ENCODE peak calls at places on chromosomes 12 and 14, in nine cellular contexts. One of them, this sample, is unnamed.

GRCh38 chr12:72288911-72289310 is 16.7 kb downstream of the TRHDE start:
- DNase-seq in neural progenitor cell: no peak
- DNase-seq in neural crest cell: no peak
- DNase-seq in AG10803: no peak
- DNase-seq in glutamatergic neuron: no peak
- DNase-seq in fibroblast of lung: peak
- DNase-seq in astrocyte of the spinal cord: peak
- DNase-seq in GM10248: no peak
- DNase-seq in mucosa of descending colon: no peak
- DNase-seq in this sample: no peak

GRCh38 chr14:68911594-68912227 is 67.4 kb downstream of the ACTN1 start:
- DNase-seq in neural progenitor cell: peak
- DNase-seq in neural crest cell: peak
- DNase-seq in GM10248: peak
- DNase-seq in fibroblast of lung: peak
- DNase-seq in AG10803: peak
- DNase-seq in astrocyte of the spinal cord: peak
- DNase-seq in mucosa of descending colon: peak
- DNase-seq in glutamatergic neuron: peak
- DNase-seq in this sample: peak

GRCh38 chr14:89618821-89619551 is 202.0 kb upstream of the FOXN3 start:
- DNase-seq in fibroblast of lung: peak
- DNase-seq in glutamatergic neuron: peak
- DNase-seq in neural crest cell: peak
- DNase-seq in astrocyte of the spinal cord: peak
- DNase-seq in mucosa of descending colon: peak
- DNase-seq in neural progenitor cell: peak
- DNase-seq in AG10803: peak
- DNase-seq in GM10248: peak
- DNase-seq in this sample: peak

GRCh38 chr14:89866458-89866857 is 88.1 kb downstream of the EFCAB11 start:
- DNase-seq in astrocyte of the spinal cord: no peak
- DNase-seq in glutamatergic neuron: no peak
- DNase-seq in neural progenitor cell: no peak
- DNase-seq in fibroblast of lung: no peak
- DNase-seq in neural crest cell: no peak
- DNase-seq in GM10248: no peak
- DNase-seq in mucosa of descending colon: no peak
- DNase-seq in AG10803: no peak
- DNase-seq in this sample: no peak

GRCh38 chr14:61528591-61529021 is 166.7 kb upstream of the HIF1A start:
- DNase-seq in fibroblast of lung: peak
- DNase-seq in AG10803: peak
- DNase-seq in mucosa of descending colon: no peak
- DNase-seq in neural progenitor cell: no peak
- DNase-seq in astrocyte of the spinal cord: peak
- DNase-seq in neural crest cell: no peak
- DNase-seq in GM10248: no peak
- DNase-seq in glutamatergic neuron: no peak
- DNase-seq in this sample: no peak

GRCh38 chr12:51270067-51270846 is at the start of gene SMAGP:
- DNase-seq in neural progenitor cell: peak
- DNase-seq in glutamatergic neuron: peak
- DNase-seq in astrocyte of the spinal cord: peak
- DNase-seq in GM10248: peak
- DNase-seq in mucosa of descending colon: peak
- DNase-seq in AG10803: peak
- DNase-seq in neural crest cell: peak
- DNase-seq in fibroblast of lung: peak
- DNase-seq in this sample: peak

GRCh38 chr12:120696599-120696998 is 9.7 kb downstream of the MLEC start:
- DNase-seq in neural progenitor cell: no peak
- DNase-seq in mucosa of descending colon: no peak
- DNase-seq in fibroblast of lung: no peak
- DNase-seq in glutamatergic neuron: no peak
- DNase-seq in astrocyte of the spinal cord: no peak
- DNase-seq in neural crest cell: no peak
- DNase-seq in AG10803: no peak
- DNase-seq in GM10248: no peak
- DNase-seq in this sample: no peak

GRCh38 chr12:26744697-26745440 is 88.1 kb downstream of the ITPR2 start:
- DNase-seq in neural crest cell: no peak
- DNase-seq in glutamatergic neuron: no peak
- DNase-seq in GM10248: no peak
- DNase-seq in AG10803: no peak
- DNase-seq in astrocyte of the spinal cord: peak
- DNase-seq in mucosa of descending colon: no peak
- DNase-seq in neural progenitor cell: no peak
- DNase-seq in fibroblast of lung: no peak
- DNase-seq in this sample: no peak

GRCh38 chr14:72617391-72618011 is 276.4 kb downstream of the DPF3 start:
- DNase-seq in astrocyte of the spinal cord: peak
- DNase-seq in glutamatergic neuron: no peak
- DNase-seq in mucosa of descending colon: no peak
- DNase-seq in AG10803: no peak
- DNase-seq in fibroblast of lung: no peak
- DNase-seq in neural crest cell: no peak
- DNase-seq in GM10248: no peak
- DNase-seq in neural progenitor cell: peak
- DNase-seq in this sample: peak

GRCh38 chr14:20195911-20196310 is 5.2 kb downstream of the OR11G2 start:
- DNase-seq in glutamatergic neuron: no peak
- DNase-seq in neural progenitor cell: no peak
- DNase-seq in astrocyte of the spinal cord: no peak
- DNase-seq in mucosa of descending colon: no peak
- DNase-seq in neural crest cell: no peak
- DNase-seq in fibroblast of lung: no peak
- DNase-seq in AG10803: no peak
- DNase-seq in GM10248: no peak
- DNase-seq in this sample: no peak
- TF ChIP-seq CTCF in glutamatergic neuron: no peak
- TF ChIP-seq CTCF in neural progenitor cell: no peak
- TF ChIP-seq CTCF in astrocyte of the spinal cord: no peak
- TF ChIP-seq CTCF in mucosa of descending colon: no peak
- TF ChIP-seq CTCF in neural crest cell: no peak
- TF ChIP-seq CTCF in fibroblast of lung: no peak
- TF ChIP-seq CTCF in AG10803: no peak
- TF ChIP-seq CTCF in GM10248: no peak
- TF ChIP-seq CTCF in this sample: no peak

GRCh38 chr12:42530284-42530683 is 59.3 kb downstream of the PRICKLE1 start:
- DNase-seq in mucosa of descending colon: no peak
- DNase-seq in glutamatergic neuron: no peak
- DNase-seq in astrocyte of the spinal cord: no peak
- DNase-seq in AG10803: no peak
- DNase-seq in neural progenitor cell: no peak
- DNase-seq in neural crest cell: no peak
- DNase-seq in fibroblast of lung: no peak
- DNase-seq in GM10248: no peak
- DNase-seq in this sample: no peak
- TF ChIP-seq CTCF in mucosa of descending colon: no peak
- TF ChIP-seq CTCF in glutamatergic neuron: no peak
- TF ChIP-seq CTCF in astrocyte of the spinal cord: no peak
- TF ChIP-seq CTCF in AG10803: no peak
- TF ChIP-seq CTCF in neural progenitor cell: no peak
- TF ChIP-seq CTCF in neural crest cell: no peak
- TF ChIP-seq CTCF in fibroblast of lung: no peak
- TF ChIP-seq CTCF in GM10248: no peak
- TF ChIP-seq CTCF in this sample: no peak

GRCh38 chr12:90084018-90084417 is 375.4 kb upstream of the ATP2B1 start:
- DNase-seq in mucosa of descending colon: no peak
- DNase-seq in GM10248: no peak
- DNase-seq in neural crest cell: no peak
- DNase-seq in glutamatergic neuron: no peak
- DNase-seq in neural progenitor cell: no peak
- DNase-seq in fibroblast of lung: peak
- DNase-seq in AG10803: no peak
- DNase-seq in astrocyte of the spinal cord: no peak
- DNase-seq in this sample: no peak

GRCh38 chr12:90080616-90081015 is 372.0 kb upstream of the ATP2B1 start:
- DNase-seq in fibroblast of lung: no peak
- DNase-seq in neural crest cell: no peak
- DNase-seq in GM10248: no peak
- DNase-seq in astrocyte of the spinal cord: no peak
- DNase-seq in glutamatergic neuron: no peak
- DNase-seq in mucosa of descending colon: no peak
- DNase-seq in neural progenitor cell: no peak
- DNase-seq in AG10803: no peak
- DNase-seq in this sample: no peak

GRCh38 chr12:90090929-90091651 is 382.5 kb upstream of the ATP2B1 start:
- DNase-seq in astrocyte of the spinal cord: peak
- DNase-seq in glutamatergic neuron: no peak
- DNase-seq in mucosa of descending colon: peak
- DNase-seq in AG10803: peak
- DNase-seq in neural crest cell: no peak
- DNase-seq in neural progenitor cell: peak
- DNase-seq in GM10248: no peak
- DNase-seq in fibroblast of lung: peak
- DNase-seq in this sample: no peak

GRCh38 chr12:90086281-90086680 is 377.6 kb upstream of the ATP2B1 start:
- DNase-seq in neural crest cell: no peak
- DNase-seq in astrocyte of the spinal cord: no peak
- DNase-seq in glutamatergic neuron: no peak
- DNase-seq in GM10248: no peak
- DNase-seq in neural progenitor cell: no peak
- DNase-seq in fibroblast of lung: no peak
- DNase-seq in AG10803: no peak
- DNase-seq in mucosa of descending colon: no peak
- DNase-seq in this sample: no peak

GRCh38 chr12:90085491-90086274 is 377.0 kb upstream of the ATP2B1 start:
- DNase-seq in GM10248: no peak
- DNase-seq in astrocyte of the spinal cord: no peak
- DNase-seq in neural crest cell: no peak
- DNase-seq in neural progenitor cell: peak
- DNase-seq in mucosa of descending colon: no peak
- DNase-seq in AG10803: peak
- DNase-seq in fibroblast of lung: peak
- DNase-seq in glutamatergic neuron: no peak
- DNase-seq in this sample: no peak
- TF ChIP-seq CTCF in GM10248: no peak
- TF ChIP-seq CTCF in astrocyte of the spinal cord: no peak
- TF ChIP-seq CTCF in neural crest cell: no peak
- TF ChIP-seq CTCF in neural progenitor cell: no peak
- TF ChIP-seq CTCF in mucosa of descending colon: no peak
- TF ChIP-seq CTCF in AG10803: no peak
- TF ChIP-seq CTCF in fibroblast of lung: no peak
- TF ChIP-seq CTCF in glutamatergic neuron: no peak
- TF ChIP-seq CTCF in this sample: no peak

GRCh38 chr14:22122227-22123187 is 448.9 kb upstream of the OR4E1 start:
- DNase-seq in neural progenitor cell: peak
- DNase-seq in mucosa of descending colon: peak
- DNase-seq in GM10248: no peak
- DNase-seq in AG10803: no peak
- DNase-seq in neural crest cell: no peak
- DNase-seq in fibroblast of lung: no peak
- DNase-seq in glutamatergic neuron: no peak
- DNase-seq in astrocyte of the spinal cord: no peak
- DNase-seq in this sample: no peak
- TF ChIP-seq CTCF in neural progenitor cell: peak
- TF ChIP-seq CTCF in mucosa of descending colon: no peak
- TF ChIP-seq CTCF in GM10248: peak
- TF ChIP-seq CTCF in AG10803: no peak
- TF ChIP-seq CTCF in neural crest cell: peak
- TF ChIP-seq CTCF in fibroblast of lung: peak
- TF ChIP-seq CTCF in glutamatergic neuron: peak
- TF ChIP-seq CTCF in astrocyte of the spinal cord: peak
- TF ChIP-seq CTCF in this sample: peak

GRCh38 chr12:49790741-49791140 is 37.5 kb downstream of the NCKAP5L start:
- DNase-seq in glutamatergic neuron: no peak
- DNase-seq in fibroblast of lung: no peak
- DNase-seq in GM10248: peak
- DNase-seq in astrocyte of the spinal cord: no peak
- DNase-seq in neural progenitor cell: no peak
- DNase-seq in mucosa of descending colon: no peak
- DNase-seq in AG10803: no peak
- DNase-seq in neural crest cell: no peak
- DNase-seq in this sample: no peak

GRCh38 chr12:49787672-49788071 is 40.5 kb downstream of the NCKAP5L start:
- DNase-seq in fibroblast of lung: no peak
- DNase-seq in GM10248: no peak
- DNase-seq in mucosa of descending colon: no peak
- DNase-seq in astrocyte of the spinal cord: no peak
- DNase-seq in glutamatergic neuron: no peak
- DNase-seq in neural progenitor cell: no peak
- DNase-seq in neural crest cell: no peak
- DNase-seq in AG10803: no peak
- DNase-seq in this sample: no peak

GRCh38 chr12:49791156-49791555 is 37.1 kb downstream of the NCKAP5L start:
- DNase-seq in glutamatergic neuron: no peak
- DNase-seq in fibroblast of lung: no peak
- DNase-seq in GM10248: peak
- DNase-seq in AG10803: no peak
- DNase-seq in neural progenitor cell: no peak
- DNase-seq in astrocyte of the spinal cord: no peak
- DNase-seq in neural crest cell: no peak
- DNase-seq in mucosa of descending colon: no peak
- DNase-seq in this sample: no peak

GRCh38 chr12:49791700-49792099 is 36.5 kb downstream of the NCKAP5L start:
- DNase-seq in neural crest cell: no peak
- DNase-seq in mucosa of descending colon: no peak
- DNase-seq in fibroblast of lung: no peak
- DNase-seq in AG10803: no peak
- DNase-seq in glutamatergic neuron: no peak
- DNase-seq in neural progenitor cell: no peak
- DNase-seq in astrocyte of the spinal cord: no peak
- DNase-seq in GM10248: peak
- DNase-seq in this sample: no peak

GRCh38 chr12:49789992-49790391 is 38.2 kb downstream of the NCKAP5L start:
- DNase-seq in neural progenitor cell: no peak
- DNase-seq in AG10803: no peak
- DNase-seq in glutamatergic neuron: no peak
- DNase-seq in fibroblast of lung: no peak
- DNase-seq in neural crest cell: no peak
- DNase-seq in astrocyte of the spinal cord: no peak
- DNase-seq in GM10248: no peak
- DNase-seq in mucosa of descending colon: no peak
- DNase-seq in this sample: no peak
- TF ChIP-seq CTCF in neural progenitor cell: no peak
- TF ChIP-seq CTCF in AG10803: no peak
- TF ChIP-seq CTCF in glutamatergic neuron: no peak
- TF ChIP-seq CTCF in fibroblast of lung: peak
- TF ChIP-seq CTCF in neural crest cell: peak
- TF ChIP-seq CTCF in astrocyte of the spinal cord: no peak
- TF ChIP-seq CTCF in GM10248: no peak
- TF ChIP-seq CTCF in mucosa of descending colon: no peak
- TF ChIP-seq CTCF in this sample: no peak

DNA sequence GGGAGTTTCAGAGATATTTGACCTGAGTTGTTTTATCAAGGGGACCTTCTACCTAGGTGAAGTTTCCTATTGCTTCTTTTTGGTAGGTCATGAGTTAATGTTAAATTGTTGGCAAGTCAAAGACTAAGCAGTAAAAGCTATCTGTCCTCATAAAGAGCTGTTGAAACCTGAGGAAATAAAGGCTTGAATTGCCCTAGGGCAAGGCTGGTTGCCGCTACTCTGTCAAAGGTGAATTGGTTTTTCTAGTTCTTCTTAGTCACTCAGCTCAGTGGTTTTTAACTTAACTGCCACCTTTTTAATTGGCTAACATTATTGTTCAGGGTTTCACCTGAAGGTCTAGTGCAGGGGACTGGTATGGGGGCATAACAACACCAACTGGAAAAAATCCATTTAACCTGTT is 441.6 kb upstream of the FBXO33 start:
- DNase-seq in mucosa of descending colon: no peak
- DNase-seq in astrocyte of the spinal cord: no peak
- DNase-seq in neural progenitor cell: no peak
- DNase-seq in GM10248: no peak
- DNase-seq in fibroblast of lung: no peak
- DNase-seq in neural crest cell: no peak
- DNase-seq in glutamatergic neuron: no peak
- DNase-seq in AG10803: no peak
- DNase-seq in this sample: no peak
- TF ChIP-seq CTCF in mucosa of descending colon: no peak
- TF ChIP-seq CTCF in astrocyte of the spinal cord: no peak
- TF ChIP-seq CTCF in neural progenitor cell: no peak
- TF ChIP-seq CTCF in GM10248: no peak
- TF ChIP-seq CTCF in fibroblast of lung: no peak
- TF ChIP-seq CTCF in neural crest cell: no peak
- TF ChIP-seq CTCF in glutamatergic neuron: no peak
- TF ChIP-seq CTCF in AG10803: no peak
- TF ChIP-seq CTCF in this sample: no peak